ENCODE peak calls at places on chromosomes 12 and 14, in five cellular contexts. J, K, P, F and V are unnamed samples.
A peak's percentile ranks its signal among the peaks of the same experiment; 100 is the strongest.

GRCh38 chr14:51750542-51750941 is 98.8 kb downstream of the FRMD6 start:
- DNase-seq in K (no peak), P (no peak), J (no peak), F (no peak), V (no peak)

GRCh38 chr14:100528962-100529560 is 58.2 kb downstream of the BEGAIN start:
- DNase-seq in J (no peak), F (no peak), K (peak; percentile 49), P (no peak), V (no peak)

GRCh38 chr12:78157199-78157598 is 326.5 kb downstream of the NAV3 start:
- DNase-seq in F (no peak), J (no peak), P (no peak), K (no peak), V (no peak)

GRCh38 chr12:93638095-93638494 is 39.1 kb upstream of the CRADD start:
- DNase-seq in P (no peak), J (no peak), K (no peak), F (no peak), V (no peak)

GRCh38 chr14:26199599-26200370 is 398.0 kb downstream of the NOVA1 start:
- DNase-seq in K (no peak), J (no peak), F (peak; percentile 64), P (no peak), V (no peak)

GRCh38 chr14:36301159-36301558 is 19.3 kb downstream of the MBIP start:
- DNase-seq in F (no peak), J (no peak), P (no peak), K (no peak), V (peak; percentile 56)

GRCh38 chr14:65709576-65709975 is 297.0 kb downstream of the FUT8 start:
- DNase-seq in F (no peak), K (no peak), J (peak; percentile 72), P (no peak), V (no peak)

GRCh38 chr12:30286345-30286926 is 409.2 kb downstream of the IPO8 start:
- DNase-seq in P (no peak), J (peak; percentile 64), K (no peak), F (no peak), V (no peak)

GRCh38 chr12:68743416-68743815 is 2.6 kb upstream of the SLC35E3 start:
- DNase-seq in J (no peak), F (peak; percentile 62), P (no peak), K (no peak), V (no peak)

GRCh38 chr12:24198070-24198469 is 248.6 kb upstream of the SOX5 start:
- DNase-seq in J (no peak), F (no peak), K (no peak), P (no peak), V (no peak)

GRCh38 chr12:2693980-2694379 is 100.8 kb upstream of the FKBP4 start:
- DNase-seq in J (no peak), K (no peak), F (no peak), P (no peak), V (no peak)

GRCh38 chr12:113056631-113057488 is at the start of gene DTX1:
- DNase-seq in K (no peak), F (no peak), P (no peak), J (no peak), V (no peak)

GRCh38 chr12:130973906-130974305 is 20.2 kb downstream of the ADGRD1 start:
- DNase-seq in K (no peak), F (no peak), J (no peak), P (no peak), V (no peak)

GRCh38 chr14:51931308-51931707 is 58.0 kb upstream of the RTRAF start:
- DNase-seq in K (no peak), F (no peak), P (no peak), J (no peak), V (no peak)

GRCh38 chr12:65955418-65955817 is 131.1 kb downstream of the HMGA2 start:
- DNase-seq in K (no peak), P (no peak), J (no peak), F (no peak), V (no peak)

GRCh38 chr12:124675881-124676688 is 108.7 kb upstream of the NCOR2 start:
- DNase-seq in K (no peak), F (peak; percentile 53), J (no peak), P (no peak), V (peak; percentile 32)

GRCh38 chr12:9049520-9050133 is 60.3 kb downstream of the KLRG1 start:
- DNase-seq in P (no peak), K (no peak), J (peak; percentile 62), F (peak; percentile 47), V (no peak)

GRCh38 chr12:54421175-54421872 is 2.3 kb upstream of the ITGA5 start:
- DNase-seq in F (no peak), K (peak; percentile 90), J (peak; percentile 81), P (no peak), V (no peak)

GRCh38 chr14:29035129-29035528 is 268.5 kb downstream of the FOXG1 start:
- DNase-seq in K (no peak), F (no peak), P (no peak), J (no peak), V (no peak)

GRCh38 chr12:67925551-67925950 is 63.7 kb upstream of the IFNG-AS1 start:
- DNase-seq in F (no peak), P (no peak), J (no peak), K (no peak), V (no peak)

GRCh38 chr14:106875503-106875902 is 1349.1 kb downstream of the TMEM121 start:
- DNase-seq in F (peak; percentile 91), K (no peak), P (no peak), J (no peak), V (no peak)

GRCh38 chr12:131631230-131631629 is 79.7 kb upstream of the SFSWAP start:
- DNase-seq in K (no peak), J (no peak), P (no peak), F (no peak), V (no peak)

GRCh38 chr14:30681752-30682355 is 59.7 kb downstream of the SCFD1 start:
- DNase-seq in K (no peak), J (peak; percentile 19), P (no peak), F (no peak), V (no peak)

GRCh38 chr12:100608776-100609175 is 35.3 kb downstream of the GAS2L3 start:
- DNase-seq in F (peak; percentile 34), K (no peak), P (no peak), J (no peak), V (peak; percentile 33)
- TF ChIP-seq POLR2AphosphoS5 in F (no peak), K (no peak), P (no peak), J (no peak), V (no peak)

GRCh38 chr14:53152627-53152908 is 555 bp downstream of the DDHD1 start:
- DNase-seq in K (no peak), P (no peak), F (no peak), J (peak; percentile 63), V (no peak)

GRCh38 chr14:53151523-53151866 is 1.6 kb downstream of the DDHD1 start:
- DNase-seq in K (no peak), P (no peak), F (no peak), J (no peak), V (no peak)

GRCh38 chr14:53153702-53154112 is 584 bp upstream of the DDHD1 start:
- DNase-seq in K (no peak), P (no peak), J (no peak), F (no peak), V (no peak)

GRCh38 chr14:53152909-53153701 is at the start of gene DDHD1:
- DNase-seq in K (peak; percentile 81), P (peak; percentile 51), J (peak; percentile 67), F (peak; percentile 75), V (peak; percentile 97)

DNA sequence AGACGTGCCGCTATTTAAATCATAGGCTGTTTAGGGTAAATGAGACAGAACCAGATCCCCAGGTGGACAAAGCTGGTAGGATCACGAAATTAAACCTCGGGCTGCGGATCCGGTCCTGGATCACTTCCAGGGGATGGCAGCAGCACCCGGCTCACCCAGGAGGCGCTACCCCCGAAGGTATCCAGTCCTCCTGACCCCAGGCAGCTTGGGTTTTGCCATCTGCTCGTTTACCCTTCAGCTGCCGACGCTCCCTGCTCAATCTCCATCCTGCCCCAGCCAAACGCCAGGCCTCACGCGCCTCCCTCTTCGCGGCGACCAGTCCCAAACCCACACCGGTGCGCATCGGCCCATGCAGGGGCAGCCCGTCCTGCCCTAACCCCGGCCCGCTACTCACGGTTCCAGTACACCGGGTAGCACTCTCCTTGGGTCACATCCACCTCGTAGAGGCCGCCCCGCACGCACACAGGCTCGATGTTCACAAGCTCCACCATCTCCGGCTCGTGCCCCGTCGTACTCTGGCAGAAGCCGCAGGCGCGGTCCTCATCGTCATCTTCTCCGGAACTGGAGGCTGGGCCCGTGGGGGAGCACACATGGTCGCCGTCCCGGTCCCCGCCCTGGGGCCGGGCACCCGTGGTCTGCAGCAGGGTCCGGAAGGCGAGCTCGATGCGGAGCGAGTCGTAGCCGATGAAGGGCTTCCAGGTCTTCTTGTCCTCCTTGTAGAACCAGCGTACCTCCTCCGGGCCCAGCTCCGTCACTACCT is 1.1 kb downstream of the DDHD1 start:
- DNase-seq in P (no peak), J (peak; percentile 64), K (peak; percentile 78), F (peak; percentile 49), V (peak; percentile 49)
- TF ChIP-seq POLR2AphosphoS5 in P (no peak), J (no peak), K (no peak), F (no peak), V (no peak)

GRCh38 chr14:95039259-95039992 is 117.9 kb downstream of the DICER1 start:
- DNase-seq in P (no peak), J (no peak), K (no peak), F (no peak), V (no peak)

GRCh38 chr14:95039993-95040348 is 117.4 kb downstream of the DICER1 start:
- DNase-seq in J (no peak), F (no peak), P (no peak), K (no peak), V (no peak)

GRCh38 chr14:95041477-95042020 is 115.8 kb downstream of the DICER1 start:
- DNase-seq in P (no peak), K (no peak), F (no peak), J (no peak), V (no peak)

GRCh38 chr14:95038521-95039250 is 118.6 kb downstream of the DICER1 start:
- DNase-seq in J (no peak), P (no peak), F (no peak), K (no peak), V (no peak)

GRCh38 chr14:95040723-95041476 is 116.4 kb downstream of the DICER1 start:
- DNase-seq in P (no peak), J (no peak), F (no peak), K (no peak), V (no peak)
- TF ChIP-seq POLR2AphosphoS5 in P (no peak), J (no peak), F (no peak), K (no peak), V (no peak)

GRCh38 chr14:101791919-101792572 is 30.5 kb downstream of the PPP2R5C start:
- DNase-seq in F (peak; percentile 26), K (no peak), J (peak; percentile 63), P (no peak), V (no peak)

GRCh38 chr14:101796479-101796878 is 35.0 kb downstream of the PPP2R5C start:
- DNase-seq in P (no peak), F (no peak), K (no peak), J (no peak), V (no peak)

DNA sequence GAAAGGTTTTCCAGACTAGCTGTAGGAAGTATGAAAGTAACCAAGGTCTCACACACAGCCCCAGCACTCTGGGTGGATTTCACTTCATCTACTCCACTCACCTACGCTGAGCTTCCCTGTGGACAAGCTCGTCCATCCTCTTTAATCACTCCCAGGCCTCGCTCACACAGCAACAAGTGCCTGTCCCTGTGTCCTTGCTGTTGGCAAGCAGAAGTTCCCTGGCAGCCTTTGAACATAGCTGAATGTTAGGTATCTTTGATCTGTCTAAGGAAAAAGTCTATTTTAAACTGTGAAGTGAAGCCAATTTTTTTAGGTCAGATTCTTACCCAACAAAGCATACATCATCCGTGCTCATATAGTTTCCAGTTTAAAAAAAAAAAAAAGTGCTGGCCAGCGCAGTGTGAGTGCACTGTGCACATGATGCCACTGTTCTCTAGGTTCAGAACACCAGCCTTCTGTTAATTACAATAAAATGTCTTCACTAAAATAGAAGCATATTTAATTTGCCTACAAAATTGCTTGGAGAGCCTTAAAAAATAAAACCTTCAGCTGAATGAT is 36.4 kb downstream of the PPP2R5C start:
- DNase-seq in J (no peak), K (no peak), P (no peak), F (no peak), V (no peak)
- TF ChIP-seq POLR2AphosphoS5 in J (no peak), K (no peak), P (no peak), F (no peak), V (no peak)